ENCODE peak calls at places on chromosomes 16 and 17, in four cellular contexts. G, A, S and W are unnamed samples.

GRCh38 chr17:35185849-35186248 is 8.3 kb downstream of the SLC35G3 start:
- DNase-seq in A (no peak), G (no peak), S (no peak), W (no peak)

GRCh38 chr16:14071576-14072271 is 605 bp downstream of the MRTFB start:
- DNase-seq in S (peak; percentile 7), A (no peak), G (no peak), W (no peak)

GRCh38 chr16:57386381-57386951 is 14.2 kb downstream of the CX3CL1 start:
- DNase-seq in A (no peak), G (no peak), S (no peak), W (no peak)

GRCh38 chr16:424623-425081 is 797 bp upstream of the RAB11FIP3 start:
- DNase-seq in G (no peak), S (no peak), A (no peak), W (no peak)

GRCh38 chr17:33039874-33040273 is 48.2 kb downstream of the SPACA3 start:
- DNase-seq in A (no peak), S (no peak), G (no peak), W (no peak)

GRCh38 chr17:49252148-49252682 is 21.6 kb upstream of the PHOSPHO1 start:
- DNase-seq in A (no peak), G (no peak), S (no peak), W (no peak)

GRCh38 chr16:85752511-85753420 is 1.9 kb upstream of the C16orf74 start:
- DNase-seq in A (no peak), G (no peak), S (no peak), W (peak; percentile 82)

GRCh38 chr17:74733365-74734122 is 3.5 kb upstream of the RAB37 start:
- DNase-seq in A (no peak), G (no peak), S (no peak), W (no peak)

GRCh38 chr17:40775945-40776344 is 3.9 kb upstream of the KRT26 start:
- DNase-seq in S (no peak), G (no peak), A (no peak), W (no peak)

GRCh38 chr16:86642084-86642483 is 63.7 kb downstream of the FOXL1 start:
- DNase-seq in A (no peak), G (no peak), S (no peak), W (no peak)

GRCh38 chr16:89035013-89035697 is 58.1 kb upstream of the CBFA2T3 start:
- DNase-seq in A (no peak), S (no peak), G (no peak), W (no peak)

GRCh38 chr17:72826602-72827001 is 265.9 kb downstream of the SLC39A11 start:
- DNase-seq in G (no peak), A (no peak), S (no peak), W (no peak)

GRCh38 chr17:2965621-2966275 is 97.7 kb downstream of the OR1D5 start:
- DNase-seq in A (no peak), S (no peak), G (no peak), W (peak; percentile 16)

GRCh38 chr16:76222853-76223252 is 54.3 kb upstream of the CNTNAP4 start:
- DNase-seq in S (no peak), G (no peak), A (no peak), W (no peak)

GRCh38 chr16:86342161-86342560 is 168.2 kb upstream of the FOXF1 start:
- DNase-seq in S (no peak), A (no peak), G (no peak), W (no peak)

GRCh38 chr17:923633-924032 is 55.9 kb downstream of the NXN start:
- DNase-seq in G (no peak), A (no peak), S (no peak), W (no peak)

GRCh38 chr16:47016700-47017133 is 43.2 kb upstream of the DNAJA2 start:
- DNase-seq in A (no peak), G (peak; percentile 44), S (no peak), W (no peak)

GRCh38 chr17:2053380-2054261 is 1.3 kb upstream of the HIC1 start:
- DNase-seq in A (peak; percentile 61), S (peak; percentile 61), G (no peak), W (peak; percentile 67)

GRCh38 chr17:61294777-61295176 is 104.9 kb upstream of the TBX2 start:
- DNase-seq in S (no peak), G (no peak), A (no peak), W (no peak)

GRCh38 chr17:30323895-30324319 is 9.9 kb downstream of the TMIGD1 start:
- DNase-seq in A (no peak), G (no peak), S (no peak), W (no peak)

GRCh38 chr17:64357191-64357981 is 33.3 kb downstream of the PECAM1 start:
- DNase-seq in A (no peak), G (no peak), S (no peak), W (no peak)

GRCh38 chr16:86286991-86287640 is 223.2 kb upstream of the FOXF1 start:
- DNase-seq in G (no peak), S (no peak), A (no peak), W (no peak)

GRCh38 chr17:42276609-42277341 is 584 bp upstream of the STAT5B start:
- DNase-seq in G (no peak), A (no peak), S (no peak), W (peak; percentile 73)

GRCh38 chr16:30010817-30011504 is at the start of gene DOC2A:
- DNase-seq in G (peak; percentile 61), S (peak; percentile 31), A (peak; percentile 15), W (no peak)

GRCh38 chr17:73643012-73643845 is 1.0 kb downstream of the SDK2 start:
- DNase-seq in A (no peak), G (peak; percentile 41), S (no peak), W (no peak)

GRCh38 chr17:19771971-19772630 is 24.0 kb upstream of the ALDH3A1 start:
- DNase-seq in G (no peak), A (no peak), S (peak; percentile 15), W (no peak)

GRCh38 chr16:23071202-23072083 is 77.8 kb downstream of the USP31 start:
- DNase-seq in S (no peak), G (no peak), A (no peak), W (no peak)

GRCh38 chr17:13346081-13346533 is 255.6 kb downstream of the HS3ST3A1 start:
- DNase-seq in S (no peak), G (no peak), A (no peak), W (no peak)

GRCh38 chr17:50593321-50593720 is 32.8 kb downstream of the CACNA1G start:
- DNase-seq in G (no peak), A (no peak), S (no peak), W (no peak)

GRCh38 chr17:74453665-74454196 is 12.7 kb upstream of the CD300A start:
- DNase-seq in A (peak; percentile 59), G (peak; percentile 99), S (peak; percentile 36), W (peak; percentile 96)

GRCh38 chr16:17396762-17397498 is 73.8 kb downstream of the XYLT1 start:
- DNase-seq in S (no peak), A (no peak), G (no peak), W (no peak)